ENCODE peak calls at places on chromosomes 3 and 15, in eight cellular contexts. One of them, this sample, is unnamed.

GRCh38 chr15:83766326-83766725 is 112.4 kb downstream of the ADAMTSL3 start:
- DNase-seq in left ventricle myocardium inferior: no peak
- DNase-seq in psoas muscle: no peak
- DNase-seq in vagina: no peak
- DNase-seq in progenitor cell of endocrine pancreas: no peak
- DNase-seq in natural killer cell: no peak
- DNase-seq in keratinocyte: no peak
- DNase-seq in tibial nerve: no peak
- DNase-seq in this sample: no peak

GRCh38 chr3:27353221-27353620 is 16.0 kb downstream of the NEK10 start:
- DNase-seq in left ventricle myocardium inferior: no peak
- DNase-seq in psoas muscle: no peak
- DNase-seq in vagina: no peak
- DNase-seq in progenitor cell of endocrine pancreas: no peak
- DNase-seq in natural killer cell: no peak
- DNase-seq in keratinocyte: no peak
- DNase-seq in tibial nerve: no peak
- DNase-seq in this sample: no peak

GRCh38 chr3:197562398-197563251 is 6.9 kb upstream of the BDH1 start:
- DNase-seq in left ventricle myocardium inferior: no peak
- DNase-seq in psoas muscle: no peak
- DNase-seq in vagina: no peak
- DNase-seq in progenitor cell of endocrine pancreas: no peak
- DNase-seq in natural killer cell: no peak
- DNase-seq in keratinocyte: no peak
- DNase-seq in tibial nerve: no peak
- DNase-seq in this sample: no peak

GRCh38 chr3:104437131-104437750 is 929.5 kb upstream of the ALCAM start:
- DNase-seq in left ventricle myocardium inferior: no peak
- DNase-seq in psoas muscle: no peak
- DNase-seq in vagina: no peak
- DNase-seq in progenitor cell of endocrine pancreas: no peak
- DNase-seq in natural killer cell: no peak
- DNase-seq in keratinocyte: peak; percentile 13
- DNase-seq in tibial nerve: no peak
- DNase-seq in this sample: no peak

GRCh38 chr3:142723665-142723967 is 218 bp upstream of the TRPC1 start:
- DNase-seq in left ventricle myocardium inferior: no peak
- DNase-seq in psoas muscle: no peak
- DNase-seq in vagina: no peak
- DNase-seq in progenitor cell of endocrine pancreas: no peak
- DNase-seq in natural killer cell: no peak
- DNase-seq in keratinocyte: no peak
- DNase-seq in tibial nerve: no peak
- DNase-seq in this sample: no peak

GRCh38 chr3:19948192-19948591 is 1.3 kb downstream of the RAB5A start:
- DNase-seq in left ventricle myocardium inferior: no peak
- DNase-seq in psoas muscle: no peak
- DNase-seq in vagina: no peak
- DNase-seq in progenitor cell of endocrine pancreas: no peak
- DNase-seq in natural killer cell: no peak
- DNase-seq in keratinocyte: no peak
- DNase-seq in tibial nerve: no peak
- DNase-seq in this sample: no peak

GRCh38 chr15:61025283-61025682 is 203.8 kb downstream of the RORA start:
- DNase-seq in left ventricle myocardium inferior: no peak
- DNase-seq in psoas muscle: no peak
- DNase-seq in vagina: no peak
- DNase-seq in progenitor cell of endocrine pancreas: no peak
- DNase-seq in natural killer cell: no peak
- DNase-seq in keratinocyte: no peak
- DNase-seq in tibial nerve: no peak
- DNase-seq in this sample: no peak

GRCh38 chr3:46276497-46277099 is 34.3 kb downstream of the CCR3 start:
- DNase-seq in left ventricle myocardium inferior: peak; percentile 50
- DNase-seq in psoas muscle: peak; percentile 56
- DNase-seq in vagina: no peak
- DNase-seq in progenitor cell of endocrine pancreas: peak; percentile 21
- DNase-seq in natural killer cell: peak; percentile 62
- DNase-seq in keratinocyte: peak; percentile 40
- DNase-seq in tibial nerve: no peak
- DNase-seq in this sample: peak; percentile 57

GRCh38 chr3:125395091-125395490 is 20.0 kb upstream of the ZNF148 start:
- DNase-seq in left ventricle myocardium inferior: no peak
- DNase-seq in psoas muscle: no peak
- DNase-seq in vagina: no peak
- DNase-seq in progenitor cell of endocrine pancreas: no peak
- DNase-seq in natural killer cell: no peak
- DNase-seq in keratinocyte: no peak
- DNase-seq in tibial nerve: no peak
- DNase-seq in this sample: no peak

GRCh38 chr3:14460342-14461005 is 58.1 kb downstream of the SLC6A6 start:
- DNase-seq in left ventricle myocardium inferior: peak; percentile 77
- DNase-seq in psoas muscle: peak; percentile 87
- DNase-seq in vagina: no peak
- DNase-seq in progenitor cell of endocrine pancreas: no peak
- DNase-seq in natural killer cell: no peak
- DNase-seq in keratinocyte: no peak
- DNase-seq in tibial nerve: peak; percentile 36
- DNase-seq in this sample: no peak

GRCh38 chr15:51338496-51338895 is at the start of gene CYP19A1:
- DNase-seq in left ventricle myocardium inferior: no peak
- DNase-seq in psoas muscle: no peak
- DNase-seq in vagina: no peak
- DNase-seq in progenitor cell of endocrine pancreas: no peak
- DNase-seq in natural killer cell: no peak
- DNase-seq in keratinocyte: no peak
- DNase-seq in tibial nerve: no peak
- DNase-seq in this sample: no peak

GRCh38 chr15:89928421-89928820 is 15.7 kb upstream of the ARPIN start:
- DNase-seq in left ventricle myocardium inferior: no peak
- DNase-seq in psoas muscle: no peak
- DNase-seq in vagina: no peak
- DNase-seq in progenitor cell of endocrine pancreas: no peak
- DNase-seq in natural killer cell: no peak
- DNase-seq in keratinocyte: no peak
- DNase-seq in tibial nerve: no peak
- DNase-seq in this sample: no peak

GRCh38 chr3:48591886-48592518 is 3.1 kb downstream of the COL7A1 start:
- DNase-seq in left ventricle myocardium inferior: no peak
- DNase-seq in psoas muscle: no peak
- DNase-seq in vagina: no peak
- DNase-seq in progenitor cell of endocrine pancreas: no peak
- DNase-seq in natural killer cell: no peak
- DNase-seq in keratinocyte: no peak
- DNase-seq in tibial nerve: no peak
- DNase-seq in this sample: no peak

GRCh38 chr3:109050591-109051167 is 67.3 kb downstream of the MORC1 start:
- DNase-seq in left ventricle myocardium inferior: no peak
- DNase-seq in psoas muscle: no peak
- DNase-seq in vagina: no peak
- DNase-seq in progenitor cell of endocrine pancreas: no peak
- DNase-seq in natural killer cell: no peak
- DNase-seq in keratinocyte: no peak
- DNase-seq in tibial nerve: no peak
- DNase-seq in this sample: no peak

DNA sequence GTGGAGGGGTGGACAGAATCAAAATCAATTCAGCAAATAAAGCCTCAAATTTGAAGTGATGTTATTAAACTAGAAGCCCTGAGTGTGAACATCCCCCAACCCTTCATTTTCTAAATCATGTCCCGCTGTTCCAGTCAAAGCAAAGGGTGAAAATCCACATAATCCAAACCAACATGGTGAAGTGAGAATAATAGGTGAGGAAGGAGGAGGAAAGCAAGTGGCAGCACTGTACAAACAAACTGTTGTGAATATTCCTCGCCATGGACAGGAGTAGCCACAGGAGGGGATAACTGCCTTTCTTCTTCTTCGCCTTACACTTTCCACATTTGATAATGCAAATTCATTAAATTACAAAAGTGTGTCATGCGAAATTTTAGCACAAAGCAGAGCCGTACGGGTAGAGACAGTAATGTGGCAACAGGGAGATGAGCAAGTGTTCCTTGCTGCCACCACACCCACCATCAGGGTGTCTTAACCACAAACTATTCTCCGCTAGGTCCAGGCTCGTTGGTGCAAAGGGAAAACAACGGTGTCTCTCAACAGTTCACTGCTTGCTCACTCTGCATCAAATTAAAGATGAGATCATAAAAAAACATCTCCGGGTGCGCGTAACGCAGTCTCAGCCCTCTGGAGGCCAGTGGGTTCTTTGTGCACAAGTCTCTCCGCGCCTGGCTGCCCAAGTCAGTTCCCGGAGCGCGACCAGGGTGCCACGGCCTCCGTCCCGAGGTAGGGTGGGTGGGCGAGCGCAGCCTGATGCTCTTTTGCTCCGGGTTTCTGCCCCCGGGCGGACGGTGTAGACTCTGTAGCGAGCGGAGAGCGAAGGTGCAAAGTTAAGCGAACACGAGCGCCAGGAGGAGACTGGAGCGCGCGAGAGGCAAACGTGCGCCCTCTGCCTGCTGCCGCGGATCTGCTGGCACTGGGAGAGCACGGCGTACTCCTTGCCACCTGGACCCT is 6.7 kb downstream of the EPHA3 start:
- DNase-seq in left ventricle myocardium inferior: peak; percentile 70
- DNase-seq in psoas muscle: peak; percentile 72
- DNase-seq in vagina: no peak
- DNase-seq in progenitor cell of endocrine pancreas: peak; percentile 72
- DNase-seq in natural killer cell: no peak
- DNase-seq in keratinocyte: no peak
- DNase-seq in tibial nerve: peak; percentile 40
- DNase-seq in this sample: peak; percentile 79
- TF ChIP-seq CTCF in left ventricle myocardium inferior: peak; percentile 80
- TF ChIP-seq CTCF in psoas muscle: peak; percentile 41
- TF ChIP-seq CTCF in vagina: no peak
- TF ChIP-seq CTCF in progenitor cell of endocrine pancreas: peak; percentile 86
- TF ChIP-seq CTCF in natural killer cell: no peak
- TF ChIP-seq CTCF in keratinocyte: peak; percentile 97
- TF ChIP-seq CTCF in tibial nerve: peak; percentile 70
- TF ChIP-seq CTCF in this sample: peak; percentile 34

DNA sequence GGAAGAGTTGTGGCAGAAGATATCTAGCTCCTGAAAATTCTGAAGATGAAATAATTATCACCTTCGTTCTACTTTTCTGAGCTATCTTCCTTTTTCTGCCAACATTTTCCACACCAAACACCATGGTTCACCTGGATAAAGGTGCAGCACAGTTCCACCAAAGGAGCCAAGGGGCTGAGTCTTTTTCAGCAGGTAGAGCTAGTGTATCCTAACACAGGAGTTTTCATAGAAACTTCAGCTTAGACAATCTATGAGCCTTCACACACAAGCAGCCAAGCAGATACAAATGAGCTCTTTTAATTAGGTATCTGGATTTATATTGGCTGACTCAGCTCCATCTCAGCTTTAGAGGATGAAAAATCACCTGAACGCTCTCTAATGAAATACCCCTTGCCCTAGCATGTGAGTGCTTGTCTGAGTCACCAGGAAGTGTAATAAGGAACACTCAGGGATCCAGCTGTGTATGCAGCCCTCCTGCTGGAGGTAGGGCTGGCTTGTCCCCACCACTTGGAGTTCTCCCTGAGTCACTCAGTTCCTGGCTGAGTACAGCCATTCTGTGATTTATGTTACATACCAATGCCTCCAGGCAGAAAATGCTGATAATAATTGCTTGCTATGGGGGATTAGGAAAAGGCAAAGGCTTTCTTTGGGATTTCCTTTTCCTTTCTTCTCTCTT is 385.7 kb downstream of the LSAMP start:
- DNase-seq in left ventricle myocardium inferior: no peak
- DNase-seq in psoas muscle: no peak
- DNase-seq in vagina: no peak
- DNase-seq in progenitor cell of endocrine pancreas: no peak
- DNase-seq in natural killer cell: no peak
- DNase-seq in keratinocyte: peak; percentile 91
- DNase-seq in tibial nerve: no peak
- DNase-seq in this sample: no peak
- TF ChIP-seq CTCF in left ventricle myocardium inferior: no peak
- TF ChIP-seq CTCF in psoas muscle: no peak
- TF ChIP-seq CTCF in vagina: no peak
- TF ChIP-seq CTCF in progenitor cell of endocrine pancreas: no peak
- TF ChIP-seq CTCF in natural killer cell: no peak
- TF ChIP-seq CTCF in keratinocyte: peak; percentile 3
- TF ChIP-seq CTCF in tibial nerve: no peak
- TF ChIP-seq CTCF in this sample: no peak

DNA sequence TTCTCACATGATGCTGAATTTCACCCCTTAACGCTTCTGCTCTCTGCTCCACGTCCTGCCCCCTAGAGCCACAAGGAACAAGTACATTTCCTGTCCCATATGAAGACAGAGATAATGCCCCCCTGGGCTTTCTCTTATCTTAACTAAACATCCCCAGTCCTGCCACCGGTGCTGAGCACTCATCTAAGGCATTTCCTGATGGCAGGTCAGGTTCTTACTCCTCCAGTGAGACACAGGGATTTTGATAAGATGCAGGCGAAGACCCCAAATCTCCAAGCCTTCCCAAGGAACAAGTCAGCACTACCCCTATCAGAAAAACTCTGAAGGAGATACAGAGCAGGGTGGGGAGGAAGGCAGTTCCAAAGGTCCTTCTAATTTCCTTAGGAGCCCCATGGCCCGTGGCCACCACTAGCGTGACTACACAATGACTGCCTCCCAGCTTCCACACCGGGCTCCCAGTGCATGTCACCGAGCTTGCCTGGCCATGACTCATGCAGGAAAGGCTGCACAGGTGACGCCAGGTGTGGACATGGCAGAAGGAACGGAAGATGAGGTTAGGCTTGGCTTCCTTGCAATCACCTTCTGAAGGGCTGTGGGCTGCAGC is 152.9 kb downstream of the XXYLT1 start:
- DNase-seq in left ventricle myocardium inferior: no peak
- DNase-seq in psoas muscle: no peak
- DNase-seq in vagina: no peak
- DNase-seq in progenitor cell of endocrine pancreas: no peak
- DNase-seq in natural killer cell: no peak
- DNase-seq in keratinocyte: no peak
- DNase-seq in tibial nerve: no peak
- DNase-seq in this sample: peak; percentile 33
- TF ChIP-seq CTCF in left ventricle myocardium inferior: peak; percentile 39
- TF ChIP-seq CTCF in psoas muscle: no peak
- TF ChIP-seq CTCF in vagina: no peak
- TF ChIP-seq CTCF in progenitor cell of endocrine pancreas: peak; percentile 15
- TF ChIP-seq CTCF in natural killer cell: no peak
- TF ChIP-seq CTCF in keratinocyte: no peak
- TF ChIP-seq CTCF in tibial nerve: no peak
- TF ChIP-seq CTCF in this sample: peak; percentile 42

DNA sequence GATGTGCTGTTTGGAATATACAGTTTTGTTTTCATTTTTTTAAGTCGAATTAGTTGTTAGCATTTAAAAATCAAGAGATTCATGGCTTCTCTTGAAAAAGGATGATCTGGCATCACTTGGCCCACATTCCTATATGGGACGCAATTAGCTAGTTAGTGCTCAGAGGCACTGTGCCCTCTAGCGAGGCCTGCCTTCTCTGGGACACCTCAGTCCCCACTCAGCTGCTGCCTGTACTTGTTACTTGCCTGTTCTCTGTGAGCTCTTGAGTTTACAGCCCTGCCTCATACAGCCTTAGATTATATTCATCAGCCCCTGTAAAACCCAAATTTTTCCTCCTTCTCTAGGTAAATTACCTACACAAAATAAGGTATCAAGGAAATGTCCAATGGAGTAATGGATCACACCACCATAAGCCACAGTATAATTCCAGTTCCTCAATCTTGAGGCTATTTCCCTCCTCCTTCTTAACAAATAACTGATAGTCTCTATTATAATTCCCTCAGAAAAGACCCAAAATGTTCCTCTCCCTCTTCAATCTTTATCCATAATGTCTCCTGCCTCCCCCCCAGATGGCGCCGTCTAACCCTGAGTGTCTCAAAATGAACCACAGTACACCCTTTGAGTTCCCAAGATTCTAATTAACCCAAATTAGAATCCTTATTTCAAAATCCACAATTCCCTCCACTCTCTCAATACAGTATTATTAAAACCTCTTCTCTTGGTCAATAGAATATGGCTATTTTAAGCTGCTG is 2.7 kb downstream of the ZMAT3 start:
- DNase-seq in left ventricle myocardium inferior: no peak
- DNase-seq in psoas muscle: no peak
- DNase-seq in vagina: no peak
- DNase-seq in progenitor cell of endocrine pancreas: no peak
- DNase-seq in natural killer cell: no peak
- DNase-seq in keratinocyte: no peak
- DNase-seq in tibial nerve: no peak
- DNase-seq in this sample: peak; percentile 59
- TF ChIP-seq CTCF in left ventricle myocardium inferior: no peak
- TF ChIP-seq CTCF in psoas muscle: no peak
- TF ChIP-seq CTCF in vagina: no peak
- TF ChIP-seq CTCF in progenitor cell of endocrine pancreas: peak; percentile 36
- TF ChIP-seq CTCF in natural killer cell: no peak
- TF ChIP-seq CTCF in keratinocyte: peak; percentile 57
- TF ChIP-seq CTCF in tibial nerve: no peak
- TF ChIP-seq CTCF in this sample: no peak

This sample was measured in endothelial cell.